ENCODE peak calls at places on chromosomes 3 and 15, in eight cellular contexts. One of them, this sample, is unnamed. For H3K4me1, the result is how much of the 10 kb centered on the place peaks cover.

GRCh38 chr3:71584216-71585061 is 911 bp upstream of the FOXP1 start:
- DNase-seq in heart right ventricle: peak
- DNase-seq in tibial artery: peak
- DNase-seq in A549: no peak
- DNase-seq in suprapubic skin: peak
- DNase-seq in upper lobe of right lung: peak
- DNase-seq in lower lobe of right lung: peak
- DNase-seq in psoas muscle: peak
- DNase-seq in this sample: peak

GRCh38 chr3:120432105-120432860 is 18.5 kb downstream of the FSTL1 start:
- DNase-seq in heart right ventricle: no peak
- DNase-seq in tibial artery: no peak
- DNase-seq in A549: no peak
- DNase-seq in suprapubic skin: no peak
- DNase-seq in upper lobe of right lung: no peak
- DNase-seq in lower lobe of right lung: no peak
- DNase-seq in psoas muscle: no peak
- DNase-seq in this sample: no peak

GRCh38 chr15:67049351-67050044 is 15.9 kb upstream of the SMAD3 start:
- DNase-seq in heart right ventricle: no peak
- DNase-seq in tibial artery: peak
- DNase-seq in A549: no peak
- DNase-seq in suprapubic skin: no peak
- DNase-seq in upper lobe of right lung: no peak
- DNase-seq in lower lobe of right lung: no peak
- DNase-seq in psoas muscle: no peak
- DNase-seq in this sample: no peak

GRCh38 chr3:95289295-95289694 is 1226.4 kb downstream of the NSUN3 start:
- DNase-seq in heart right ventricle: no peak
- DNase-seq in tibial artery: no peak
- DNase-seq in A549: no peak
- DNase-seq in suprapubic skin: no peak
- DNase-seq in upper lobe of right lung: no peak
- DNase-seq in lower lobe of right lung: no peak
- DNase-seq in psoas muscle: no peak
- DNase-seq in this sample: no peak

GRCh38 chr3:54968546-54969172 is 40.8 kb upstream of the LRTM1 start:
- DNase-seq in heart right ventricle: no peak
- DNase-seq in tibial artery: no peak
- DNase-seq in A549: no peak
- DNase-seq in suprapubic skin: no peak
- DNase-seq in upper lobe of right lung: no peak
- DNase-seq in lower lobe of right lung: no peak
- DNase-seq in psoas muscle: no peak
- DNase-seq in this sample: no peak

GRCh38 chr3:141050576-141050912 is 603 bp upstream of the SPSB4 start:
- DNase-seq in heart right ventricle: no peak
- DNase-seq in tibial artery: no peak
- DNase-seq in A549: no peak
- DNase-seq in suprapubic skin: no peak
- DNase-seq in upper lobe of right lung: no peak
- DNase-seq in lower lobe of right lung: no peak
- DNase-seq in psoas muscle: no peak
- DNase-seq in this sample: no peak

GRCh38 chr15:78944669-78945407 is at the start of gene CTSH:
- DNase-seq in heart right ventricle: peak
- DNase-seq in tibial artery: peak
- DNase-seq in A549: peak
- DNase-seq in suprapubic skin: peak
- DNase-seq in upper lobe of right lung: peak
- DNase-seq in lower lobe of right lung: peak
- DNase-seq in psoas muscle: peak
- DNase-seq in this sample: peak

GRCh38 chr3:189490337-189490736 is 140.9 kb upstream of the TP63 start:
- DNase-seq in heart right ventricle: no peak
- DNase-seq in tibial artery: no peak
- DNase-seq in A549: no peak
- DNase-seq in suprapubic skin: no peak
- DNase-seq in upper lobe of right lung: no peak
- DNase-seq in lower lobe of right lung: no peak
- DNase-seq in psoas muscle: no peak
- DNase-seq in this sample: no peak

GRCh38 chr15:31373096-31373865 is 46.6 kb downstream of the KLF13 start:
- DNase-seq in heart right ventricle: no peak
- DNase-seq in tibial artery: no peak
- DNase-seq in A549: no peak
- DNase-seq in suprapubic skin: no peak
- DNase-seq in upper lobe of right lung: no peak
- DNase-seq in lower lobe of right lung: no peak
- DNase-seq in psoas muscle: peak
- DNase-seq in this sample: no peak

GRCh38 chr3:65647369-65647768 is 391.3 kb downstream of the MAGI1 start:
- DNase-seq in heart right ventricle: no peak
- DNase-seq in tibial artery: no peak
- DNase-seq in A549: no peak
- DNase-seq in suprapubic skin: no peak
- DNase-seq in upper lobe of right lung: no peak
- DNase-seq in lower lobe of right lung: no peak
- DNase-seq in psoas muscle: no peak
- DNase-seq in this sample: no peak

GRCh38 chr3:98972155-98972554 is 70.7 kb upstream of the DCBLD2 start:
- DNase-seq in heart right ventricle: no peak
- DNase-seq in tibial artery: no peak
- DNase-seq in A549: no peak
- DNase-seq in suprapubic skin: no peak
- DNase-seq in upper lobe of right lung: no peak
- DNase-seq in lower lobe of right lung: no peak
- DNase-seq in psoas muscle: no peak
- DNase-seq in this sample: no peak

GRCh38 chr3:29759443-29760033 is 478.7 kb downstream of the RBMS3 start:
- DNase-seq in heart right ventricle: no peak
- DNase-seq in tibial artery: no peak
- DNase-seq in A549: no peak
- DNase-seq in suprapubic skin: no peak
- DNase-seq in upper lobe of right lung: no peak
- DNase-seq in lower lobe of right lung: no peak
- DNase-seq in psoas muscle: no peak
- DNase-seq in this sample: no peak

GRCh38 chr3:102207173-102207572 is 227.6 kb upstream of the ZPLD1 start:
- DNase-seq in heart right ventricle: no peak
- DNase-seq in tibial artery: no peak
- DNase-seq in A549: no peak
- DNase-seq in suprapubic skin: no peak
- DNase-seq in upper lobe of right lung: no peak
- DNase-seq in lower lobe of right lung: no peak
- DNase-seq in psoas muscle: no peak
- DNase-seq in this sample: no peak

GRCh38 chr15:86082619-86083377 is 3.1 kb downstream of the AGBL1 start:
- DNase-seq in heart right ventricle: no peak
- DNase-seq in tibial artery: no peak
- DNase-seq in A549: no peak
- DNase-seq in suprapubic skin: no peak
- DNase-seq in upper lobe of right lung: no peak
- DNase-seq in lower lobe of right lung: no peak
- DNase-seq in psoas muscle: no peak
- DNase-seq in this sample: no peak

GRCh38 chr3:100893590-100893989 is 99.6 kb downstream of the ABI3BP start:
- DNase-seq in heart right ventricle: peak
- DNase-seq in tibial artery: peak
- DNase-seq in A549: no peak
- DNase-seq in suprapubic skin: no peak
- DNase-seq in upper lobe of right lung: peak
- DNase-seq in lower lobe of right lung: peak
- DNase-seq in psoas muscle: no peak
- DNase-seq in this sample: no peak

GRCh38 chr3:173733029-173733652 is 335.6 kb downstream of the NLGN1 start:
- DNase-seq in heart right ventricle: no peak
- DNase-seq in tibial artery: no peak
- DNase-seq in A549: no peak
- DNase-seq in suprapubic skin: no peak
- DNase-seq in upper lobe of right lung: no peak
- DNase-seq in lower lobe of right lung: no peak
- DNase-seq in psoas muscle: no peak
- DNase-seq in this sample: no peak

GRCh38 chr15:69908518-69909420 is 188.9 kb downstream of the TLE3 start:
- DNase-seq in heart right ventricle: no peak
- DNase-seq in tibial artery: no peak
- DNase-seq in A549: no peak
- DNase-seq in suprapubic skin: no peak
- DNase-seq in upper lobe of right lung: no peak
- DNase-seq in lower lobe of right lung: no peak
- DNase-seq in psoas muscle: no peak
- DNase-seq in this sample: no peak

GRCh38 chr15:68718468-68718867 is 102.2 kb downstream of the ANP32A start:
- DNase-seq in heart right ventricle: no peak
- DNase-seq in tibial artery: no peak
- DNase-seq in A549: no peak
- DNase-seq in suprapubic skin: no peak
- DNase-seq in upper lobe of right lung: no peak
- DNase-seq in lower lobe of right lung: no peak
- DNase-seq in psoas muscle: no peak
- DNase-seq in this sample: no peak
- TF ChIP-seq CTCF in heart right ventricle: no peak
- TF ChIP-seq CTCF in tibial artery: no peak
- TF ChIP-seq CTCF in A549: no peak
- TF ChIP-seq CTCF in suprapubic skin: no peak
- TF ChIP-seq CTCF in upper lobe of right lung: no peak
- TF ChIP-seq CTCF in lower lobe of right lung: no peak
- TF ChIP-seq CTCF in psoas muscle: no peak
- TF ChIP-seq CTCF in this sample: no peak

DNA sequence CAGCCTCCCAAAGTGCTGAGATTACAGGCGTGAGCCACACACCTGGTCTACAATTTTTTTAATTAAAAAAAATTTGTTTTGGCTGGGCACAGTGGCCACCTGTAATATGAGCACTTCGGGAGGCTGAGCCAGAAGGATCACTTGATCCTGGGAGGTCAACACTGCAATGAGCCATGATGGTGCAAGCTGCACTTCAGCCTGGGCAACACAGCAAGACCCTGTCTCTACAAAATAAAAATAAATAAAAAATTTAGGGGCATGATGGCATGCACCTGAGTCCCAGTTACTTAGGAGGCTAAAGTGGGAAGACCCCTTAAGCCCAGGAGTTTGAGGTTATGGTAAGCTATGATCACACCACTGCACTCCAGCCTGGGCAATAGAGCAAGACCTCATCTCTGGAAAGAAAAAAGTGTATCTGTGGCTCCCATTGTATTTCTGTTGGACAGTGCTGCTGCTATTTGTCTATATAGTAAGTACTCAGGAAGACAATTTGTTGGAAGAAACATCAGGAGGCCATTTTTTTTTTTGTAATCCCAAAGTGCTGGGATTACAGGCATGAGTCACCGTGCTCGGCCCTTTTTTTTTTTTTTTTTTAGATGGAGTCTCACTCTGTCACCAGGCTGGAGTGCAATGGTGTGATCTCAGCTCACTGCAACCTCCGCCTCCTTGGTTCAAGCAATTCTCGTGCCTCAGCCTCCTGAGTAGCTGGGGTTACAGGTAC is 27.5 kb upstream of the SH3BP5 start:
- DNase-seq in heart right ventricle: no peak
- DNase-seq in tibial artery: no peak
- DNase-seq in A549: no peak
- DNase-seq in suprapubic skin: no peak
- DNase-seq in upper lobe of right lung: no peak
- DNase-seq in lower lobe of right lung: no peak
- DNase-seq in psoas muscle: no peak
- DNase-seq in this sample: no peak
- H3K4me1 ChIP-seq in heart right ventricle: under half
- H3K4me1 ChIP-seq in tibial artery: under half
- H3K4me1 ChIP-seq in A549: under half
- H3K4me1 ChIP-seq in suprapubic skin: under half
- H3K4me1 ChIP-seq in upper lobe of right lung: under half
- H3K4me1 ChIP-seq in lower lobe of right lung: under half
- H3K4me1 ChIP-seq in psoas muscle: under half
- H3K4me1 ChIP-seq in this sample: under half

GRCh38 chr15:32715276-32715675 is 2.5 kb upstream of the GREM1 start:
- DNase-seq in heart right ventricle: no peak
- DNase-seq in tibial artery: no peak
- DNase-seq in A549: no peak
- DNase-seq in suprapubic skin: no peak
- DNase-seq in upper lobe of right lung: no peak
- DNase-seq in lower lobe of right lung: no peak
- DNase-seq in psoas muscle: no peak
- DNase-seq in this sample: no peak

GRCh38 chr15:32717290-32718081 is at the start of gene GREM1:
- DNase-seq in heart right ventricle: no peak
- DNase-seq in tibial artery: no peak
- DNase-seq in A549: no peak
- DNase-seq in suprapubic skin: peak
- DNase-seq in upper lobe of right lung: no peak
- DNase-seq in lower lobe of right lung: no peak
- DNase-seq in psoas muscle: peak
- DNase-seq in this sample: no peak

GRCh38 chr15:32718082-32718821 is 448 bp downstream of the GREM1 start:
- DNase-seq in heart right ventricle: no peak
- DNase-seq in tibial artery: no peak
- DNase-seq in A549: no peak
- DNase-seq in suprapubic skin: no peak
- DNase-seq in upper lobe of right lung: no peak
- DNase-seq in lower lobe of right lung: no peak
- DNase-seq in psoas muscle: no peak
- DNase-seq in this sample: no peak

GRCh38 chr15:32716216-32716959 is 1.4 kb upstream of the GREM1 start:
- DNase-seq in heart right ventricle: no peak
- DNase-seq in tibial artery: no peak
- DNase-seq in A549: no peak
- DNase-seq in suprapubic skin: no peak
- DNase-seq in upper lobe of right lung: no peak
- DNase-seq in lower lobe of right lung: no peak
- DNase-seq in psoas muscle: no peak
- DNase-seq in this sample: no peak

GRCh38 chr15:32716960-32717289 is 879 bp upstream of the GREM1 start:
- DNase-seq in heart right ventricle: no peak
- DNase-seq in tibial artery: no peak
- DNase-seq in A549: no peak
- DNase-seq in suprapubic skin: no peak
- DNase-seq in upper lobe of right lung: no peak
- DNase-seq in lower lobe of right lung: no peak
- DNase-seq in psoas muscle: no peak
- DNase-seq in this sample: no peak
- H3K27ac ChIP-seq in heart right ventricle: no peak
- H3K27ac ChIP-seq in tibial artery: no peak
- H3K27ac ChIP-seq in A549: no peak
- H3K27ac ChIP-seq in suprapubic skin: peak
- H3K27ac ChIP-seq in upper lobe of right lung: no peak
- H3K27ac ChIP-seq in lower lobe of right lung: no peak
- H3K27ac ChIP-seq in psoas muscle: no peak
- H3K27ac ChIP-seq in this sample: no peak

DNA sequence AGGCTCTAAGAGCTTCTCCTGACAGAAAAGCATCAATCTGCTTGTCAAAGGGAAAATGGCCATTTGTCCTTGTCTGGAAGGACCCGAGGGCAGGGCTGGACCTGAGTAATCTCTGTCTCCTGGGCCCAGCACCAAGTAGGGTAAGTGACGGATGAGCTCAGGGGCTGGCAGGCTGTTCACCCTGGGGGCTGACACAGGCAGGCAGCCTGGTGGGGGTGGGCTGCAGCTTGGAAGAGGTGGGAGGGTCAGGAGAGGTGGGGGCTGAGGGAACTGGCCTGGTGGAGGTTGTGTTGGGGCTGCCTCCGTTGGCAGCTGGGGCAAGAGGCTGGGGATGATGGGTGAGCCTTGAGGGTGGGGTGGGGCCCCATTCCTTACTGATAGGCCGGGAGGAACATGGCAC is 42.3 kb upstream of the ADPGK start:
- DNase-seq in heart right ventricle: no peak
- DNase-seq in tibial artery: no peak
- DNase-seq in A549: no peak
- DNase-seq in suprapubic skin: no peak
- DNase-seq in upper lobe of right lung: no peak
- DNase-seq in lower lobe of right lung: no peak
- DNase-seq in psoas muscle: no peak
- DNase-seq in this sample: no peak
- TF ChIP-seq CTCF in heart right ventricle: no peak
- TF ChIP-seq CTCF in tibial artery: no peak
- TF ChIP-seq CTCF in A549: no peak
- TF ChIP-seq CTCF in suprapubic skin: no peak
- TF ChIP-seq CTCF in upper lobe of right lung: no peak
- TF ChIP-seq CTCF in lower lobe of right lung: no peak
- TF ChIP-seq CTCF in psoas muscle: no peak
- TF ChIP-seq CTCF in this sample: no peak